ENCODE peak calls at places on chromosome 13, in four cellular contexts. G is tibial nerve, M is neural progenitor cell, Z is adrenal gland. D is an unnamed sample.

GRCh38 chr13:54945978-54946377 is 1917.4 kb downstream of the OLFM4 start:
- DNase-seq in G (no peak), Z (no peak), M (peak; percentile 8), D (no peak)

GRCh38 chr13:97627566-97627965 is 193.6 kb downstream of the RAP2A start:
- DNase-seq in G (peak; percentile 62), Z (peak; percentile 96), M (peak; percentile 20), D (peak; percentile 79)

GRCh38 chr13:51518847-51519246 is 65.4 kb upstream of the WDFY2 start:
- DNase-seq in G (no peak), M (no peak), Z (no peak), D (no peak)

GRCh38 chr13:82739881-82740280 is 1142.4 kb downstream of the SLITRK1 start:
- DNase-seq in G (no peak), M (no peak), Z (no peak), D (no peak)

GRCh38 chr13:110633776-110634175 is 18.4 kb downstream of the NAXD start:
- DNase-seq in G (no peak), Z (no peak), M (no peak), D (no peak)

GRCh38 chr13:74574964-74575728 is 440.9 kb upstream of the KLF12 start:
- DNase-seq in G (no peak), Z (no peak), M (no peak), D (no peak)

GRCh38 chr13:101303512-101303911 is 112.8 kb downstream of the NALCN start:
- DNase-seq in M (no peak), Z (peak; percentile 70), G (peak; percentile 36), D (no peak)

GRCh38 chr13:51643114-51643881 is 59.0 kb downstream of the WDFY2 start:
- DNase-seq in M (no peak), G (no peak), Z (no peak), D (peak; percentile 63)

GRCh38 chr13:110712081-110712848 is 1.2 kb upstream of the ING1 start:
- DNase-seq in G (peak; percentile 75), Z (peak; percentile 92), M (peak; percentile 95), D (peak; percentile 53)

GRCh38 chr13:68261105-68261504 is 1031.0 kb upstream of the PCDH9 start:
- DNase-seq in Z (no peak), G (no peak), M (peak; percentile 16), D (no peak)

GRCh38 chr13:113545455-113545930 is 39.1 kb upstream of the TFDP1 start:
- DNase-seq in G (no peak), Z (peak; percentile 53), M (no peak), D (no peak)

GRCh38 chr13:74243637-74244526 is 109.7 kb upstream of the KLF12 start:
- DNase-seq in M (no peak), Z (no peak), G (no peak), D (no peak)

GRCh38 chr13:75788494-75788991 is 152.4 kb downstream of the LMO7 start:
- DNase-seq in M (no peak), Z (no peak), G (no peak), D (peak; percentile 85)

GRCh38 chr13:61765181-61765742 is 349.6 kb upstream of the PCDH20 start:
- DNase-seq in M (no peak), Z (no peak), G (no peak), D (no peak)

GRCh38 chr13:22735381-22735995 is 445.3 kb upstream of the SGCG start:
- DNase-seq in Z (peak; percentile 81), M (peak; percentile 30), G (no peak), D (no peak)

GRCh38 chr13:50197705-50198104 is 182.5 kb downstream of the KCNRG start:
- DNase-seq in M (no peak), G (no peak), Z (no peak), D (no peak)

GRCh38 chr13:54445865-54446264 is 1417.3 kb downstream of the OLFM4 start:
- DNase-seq in Z (no peak), M (no peak), G (no peak), D (no peak)

GRCh38 chr13:25860862-25861261 is 191.0 kb downstream of the SHISA2 start:
- DNase-seq in G (no peak), M (no peak), Z (no peak), D (no peak)

GRCh38 chr13:99313473-99313872 is 6.3 kb upstream of the GPR183 start:
- DNase-seq in G (no peak), Z (no peak), M (peak; percentile 65), D (no peak)

GRCh38 chr13:44312898-44313551 is 60.6 kb upstream of the SERP2 start:
- DNase-seq in G (no peak), M (no peak), Z (no peak), D (peak; percentile 70)

GRCh38 chr13:42073683-42074082 is 25.2 kb downstream of the DGKH start:
- DNase-seq in Z (no peak), G (no peak), M (no peak), D (no peak)

GRCh38 chr13:21580736-21581135 is 23.2 kb downstream of the MICU2 start:
- DNase-seq in G (no peak), Z (no peak), M (no peak), D (no peak)

GRCh38 chr13:57630661-57631606 is 610 bp upstream of the PCDH17 start:
- DNase-seq in Z (peak; percentile 55), M (peak; percentile 37), G (no peak), D (no peak)

GRCh38 chr13:44132710-44133109 is 240.9 kb upstream of the SERP2 start:
- DNase-seq in M (no peak), Z (peak; percentile 92), G (peak; percentile 10), D (no peak)

GRCh38 chr13:106474906-106475305 is 60.6 kb downstream of the EFNB2 start:
- DNase-seq in M (no peak), G (no peak), Z (no peak), D (no peak)

GRCh38 chr13:102333320-102334181 is 68.3 kb downstream of the FGF14 start:
- DNase-seq in M (peak; percentile 21), Z (no peak), G (no peak), D (no peak)

GRCh38 chr13:40498461-40498860 is 168.0 kb downstream of the FOXO1 start:
- DNase-seq in Z (peak; percentile 27), G (no peak), M (no peak), D (no peak)

GRCh38 chr13:40494932-40495619 is 171.4 kb downstream of the FOXO1 start:
- DNase-seq in G (no peak), M (no peak), Z (peak; percentile 10), D (no peak)

GRCh38 chr13:40496035-40496810 is 170.2 kb downstream of the FOXO1 start:
- DNase-seq in M (no peak), Z (no peak), G (no peak), D (no peak)

GRCh38 chr13:40494513-40494912 is 171.9 kb downstream of the FOXO1 start:
- DNase-seq in Z (no peak), G (no peak), M (no peak), D (no peak)

GRCh38 chr13:40495620-40496001 is 170.8 kb downstream of the FOXO1 start:
- DNase-seq in G (no peak), Z (peak; percentile 9), M (no peak), D (no peak)
- H3K27ac ChIP-seq in G (no peak overlapping the region), Z (no peak overlapping the region), M (no peak overlapping the region), D (no peak overlapping the region)

DNA sequence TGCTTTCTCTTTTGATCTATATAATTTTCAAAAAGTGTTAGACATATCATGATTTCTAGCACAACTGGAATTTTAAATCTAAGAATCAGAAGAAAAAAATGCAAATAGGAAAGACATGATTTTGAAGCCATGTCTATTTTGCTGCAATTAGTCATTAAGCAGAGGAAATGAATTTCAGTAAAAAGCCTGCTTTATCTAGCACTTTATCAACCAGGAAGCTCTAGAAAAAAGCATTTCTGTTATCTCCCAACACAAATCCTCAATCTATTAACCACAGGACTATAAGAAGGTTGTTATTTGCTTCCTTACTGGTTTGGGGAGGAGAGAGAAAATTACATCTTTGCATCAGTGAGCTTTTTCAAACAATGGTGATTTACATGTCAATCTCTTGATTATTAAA is 716.7 kb downstream of the DIAPH3 start:
- DNase-seq in G (no peak), Z (no peak), M (no peak), D (no peak)
- H3K27ac ChIP-seq in G (no peak overlapping the region), Z (no peak overlapping the region), M (no peak overlapping the region), D (no peak overlapping the region)

GRCh38 chr13:52852444-52852843 is 4.0 kb upstream of the PCDH8 start:
- DNase-seq in G (no peak), M (no peak), Z (no peak), D (no peak)
- H3K27ac ChIP-seq in G (no peak overlapping the region), M (no peak overlapping the region), Z (no peak overlapping the region), D (no peak overlapping the region)

GRCh38 chr13:36086117-36086516 is 45.1 kb downstream of the DCLK1 start:
- DNase-seq in M (peak; percentile 24), Z (no peak), G (no peak), D (no peak)

GRCh38 chr13:36088001-36088400 is 43.2 kb downstream of the DCLK1 start:
- DNase-seq in M (no peak), Z (no peak), G (no peak), D (no peak)

GRCh38 chr13:36084131-36084530 is 47.1 kb downstream of the DCLK1 start:
- DNase-seq in Z (no peak), M (no peak), G (no peak), D (no peak)

GRCh38 chr13:36082806-36083205 is 48.4 kb downstream of the DCLK1 start:
- DNase-seq in M (no peak), G (no peak), Z (no peak), D (no peak)

GRCh38 chr13:36082396-36082795 is 48.8 kb downstream of the DCLK1 start:
- DNase-seq in Z (no peak), M (no peak), G (no peak), D (no peak)
- H3K27ac ChIP-seq in Z (no peak overlapping the region), M (no peak overlapping the region), G (no peak overlapping the region), D (no peak overlapping the region)

D was measured in AG04450.